ENCODE peak calls at places on chromosome 4, in ten cellular contexts. D is GM13976; S is astrocyte of the spinal cord; N is CD4-positive, alpha-beta T cell; P is Peyer's patch; I is NB4; H is foreskin keratinocyte; C is endodermal cell; W is HFF-Myc; F is pancreas. J is an unnamed sample.

GRCh38 chr4:107987916-107988762 is 1.6 kb upstream of the HADH start:
- DNase-seq in H (peak), P (no peak), D (no peak), W (no peak), C (no peak), I (no peak), S (no peak), F (no peak), N (no peak), J (no peak)

GRCh38 chr4:176359590-176359989 is 39.8 kb downstream of the SPCS3 start:
- DNase-seq in F (no peak), W (peak), C (no peak), S (peak), H (no peak), I (no peak), D (no peak), N (no peak), P (no peak), J (no peak)

GRCh38 chr4:145557720-145558119 is 61.5 kb upstream of the MMAA start:
- DNase-seq in P (peak), C (peak), N (peak), W (peak), F (peak), D (peak), H (peak), S (peak), I (peak), J (peak)

GRCh38 chr4:65645185-65645584 is 25.1 kb downstream of the EPHA5 start:
- DNase-seq in I (no peak), D (no peak), C (no peak), S (no peak), N (no peak), H (peak), W (no peak), F (no peak), P (no peak), J (no peak)

GRCh38 chr4:66974665-66975064 is 570.6 kb downstream of the CENPC start:
- DNase-seq in S (no peak), P (no peak), N (no peak), W (no peak), I (no peak), D (no peak), F (no peak), C (no peak), H (peak), J (no peak)

GRCh38 chr4:82403725-82404124 is 26.5 kb downstream of the HNRNPDL start:
- DNase-seq in W (no peak), C (no peak), P (no peak), I (no peak), S (no peak), F (no peak), H (no peak), D (no peak), N (no peak), J (no peak)

GRCh38 chr4:52250124-52250523 is 199.0 kb downstream of the SPATA18 start:
- DNase-seq in H (no peak), D (no peak), C (no peak), N (no peak), F (no peak), P (no peak), W (no peak), S (peak), I (peak), J (no peak)

GRCh38 chr4:138275946-138276621 is 33.9 kb upstream of the SLC7A11 start:
- DNase-seq in S (peak), I (no peak), F (no peak), W (peak), P (no peak), H (peak), N (no peak), D (no peak), C (no peak), J (no peak)

GRCh38 chr4:56619160-56619559 is 61.9 kb downstream of the HOPX start:
- DNase-seq in P (no peak), C (no peak), F (no peak), N (no peak), D (no peak), S (peak), W (no peak), I (peak), H (peak), J (no peak)

GRCh38 chr4:87122252-87122651 is 98.2 kb downstream of the KLHL8 start:
- DNase-seq in F (no peak), P (no peak), N (no peak), W (no peak), S (no peak), C (no peak), D (no peak), I (peak), H (peak), J (no peak)

GRCh38 chr4:2787230-2788100 is 5.4 kb upstream of the SH3BP2 start:
- DNase-seq in W (no peak), S (no peak), C (peak), N (no peak), D (peak), P (peak), H (no peak), I (peak), F (no peak), J (peak)

GRCh38 chr4:173426064-173426463 is 27.1 kb upstream of the SCRG1 start:
- DNase-seq in S (no peak), W (no peak), D (no peak), P (peak), F (no peak), H (no peak), N (no peak), I (no peak), C (no peak), J (no peak)

GRCh38 chr4:96729641-96730040 is 889.7 kb downstream of the PDHA2 start:
- DNase-seq in C (no peak), H (no peak), I (no peak), D (no peak), P (no peak), W (no peak), F (no peak), N (no peak), S (peak), J (no peak)

GRCh38 chr4:99207911-99208718 is 10.9 kb downstream of the ADH6 start:
- DNase-seq in P (no peak), H (no peak), S (peak), D (no peak), C (no peak), I (no peak), W (no peak), F (no peak), N (no peak), J (no peak)

GRCh38 chr4:5157721-5158390 is 106.6 kb downstream of the STK32B start:
- DNase-seq in C (no peak), P (no peak), I (no peak), H (no peak), F (no peak), D (no peak), S (no peak), W (no peak), N (no peak), J (no peak)

GRCh38 chr4:912548-913279 is 19.4 kb downstream of the GAK start:
- DNase-seq in F (no peak), I (no peak), W (no peak), S (peak), D (no peak), P (no peak), N (no peak), C (no peak), H (no peak), J (no peak)

GRCh38 chr4:89878611-89879010 is 16.0 kb upstream of the MMRN1 start:
- DNase-seq in D (no peak), W (no peak), C (no peak), I (peak), F (no peak), H (no peak), S (no peak), N (no peak), P (no peak), J (no peak)

GRCh38 chr4:40562681-40563080 is 67.0 kb downstream of the RBM47 start:
- DNase-seq in H (no peak), I (peak), C (no peak), F (no peak), W (no peak), N (no peak), D (no peak), S (no peak), P (no peak), J (no peak)

GRCh38 chr4:119041951-119042560 is 93.6 kb upstream of the MYOZ2 start:
- DNase-seq in H (peak), C (peak), I (peak), N (peak), S (peak), F (no peak), D (peak), P (peak), W (peak), J (peak)

GRCh38 chr4:82431026-82431745 is 796 bp downstream of the ENOPH1 start:
- DNase-seq in H (no peak), I (peak), S (no peak), D (peak), W (no peak), F (peak), P (peak), C (peak), N (peak), J (peak)

GRCh38 chr4:184359905-184360304 is 114.4 kb downstream of the IRF2 start:
- DNase-seq in F (no peak), N (no peak), W (no peak), H (no peak), I (no peak), D (no peak), C (peak), S (no peak), P (no peak), J (no peak)

GRCh38 chr4:128649161-128649560 is 160.3 kb upstream of the JADE1 start:
- DNase-seq in H (no peak), F (no peak), S (no peak), D (no peak), N (no peak), C (no peak), P (no peak), W (no peak), I (no peak), J (no peak)

GRCh38 chr4:108851346-108851745 is 88.5 kb upstream of the ETNPPL start:
- DNase-seq in H (no peak), I (no peak), D (no peak), P (no peak), S (no peak), W (no peak), N (no peak), F (no peak), C (no peak), J (no peak)

GRCh38 chr4:181684310-181684709 is 558.9 kb upstream of the TENM3 start:
- DNase-seq in P (no peak), H (no peak), S (peak), I (no peak), D (no peak), F (no peak), W (no peak), N (no peak), C (no peak), J (no peak)

GRCh38 chr4:78754872-78755271 is 21.3 kb upstream of the BMP2K start:
- DNase-seq in N (no peak), F (no peak), S (no peak), H (peak), D (no peak), I (no peak), P (no peak), W (no peak), C (no peak), J (no peak)
- TF ChIP-seq CTCF in N (no peak), F (no peak), S (no peak), H (no peak), D (no peak), I (no peak), P (no peak), W (no peak), C (no peak), J (no peak)

GRCh38 chr4:8015512-8015911 is 75.9 kb upstream of the AFAP1 start:
- DNase-seq in W (no peak), N (no peak), D (no peak), C (no peak), F (no peak), I (no peak), H (no peak), P (no peak), S (peak), J (no peak)
- TF ChIP-seq CTCF in W (peak), N (no peak), D (peak), C (peak), F (no peak), I (peak), H (peak), P (no peak), S (peak), J (peak)

DNA sequence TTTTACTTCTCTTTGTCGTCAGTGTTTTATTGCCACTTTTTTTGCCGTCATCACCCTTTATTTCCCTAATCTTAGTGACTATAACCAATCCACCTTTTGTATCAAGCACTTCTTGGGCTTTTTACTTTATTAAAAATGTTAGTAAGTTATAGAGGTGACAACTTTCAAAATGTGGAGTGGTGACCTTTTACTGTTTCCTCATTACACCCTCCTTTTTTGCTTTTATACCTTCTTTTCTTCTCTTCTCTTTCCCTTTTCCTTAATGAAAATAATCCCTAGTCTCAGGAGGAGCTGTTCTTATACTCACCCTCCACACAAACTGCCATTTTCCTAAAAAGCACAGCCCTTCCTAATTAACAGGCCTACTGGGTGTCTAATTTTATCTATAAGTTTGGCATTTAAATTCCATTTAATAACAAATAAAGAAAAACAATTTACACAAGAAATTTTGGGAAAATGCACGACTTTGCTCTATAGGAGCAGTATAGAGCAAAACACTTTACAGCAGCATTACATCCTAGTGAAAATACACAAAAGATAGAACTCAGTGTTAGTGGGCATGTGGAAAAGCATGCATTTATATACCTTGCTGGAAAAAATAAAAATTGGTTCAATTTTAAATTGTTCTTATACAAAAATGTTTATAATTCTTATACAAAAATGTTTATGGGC is 27.3 kb downstream of the BBS12 start:
- DNase-seq in H (no peak), N (no peak), D (no peak), C (no peak), F (no peak), I (no peak), W (no peak), P (no peak), S (peak), J (no peak)
- TF ChIP-seq CTCF in H (peak), N (no peak), D (no peak), C (peak), F (no peak), I (no peak), W (peak), P (no peak), S (peak), J (no peak)

GRCh38 chr4:23035521-23036056 is 342.9 kb downstream of the GBA3 start:
- DNase-seq in S (no peak), F (no peak), W (no peak), I (no peak), H (no peak), N (no peak), P (no peak), D (no peak), C (no peak), J (no peak)
- TF ChIP-seq CTCF in S (no peak), F (no peak), W (no peak), I (no peak), H (no peak), N (no peak), P (no peak), D (no peak), C (no peak), J (no peak)

GRCh38 chr4:125072269-125072668 is 242.5 kb upstream of the FAT4 start:
- DNase-seq in D (no peak), P (no peak), W (no peak), C (no peak), H (no peak), S (no peak), F (no peak), N (no peak), I (no peak), J (no peak)
- TF ChIP-seq CTCF in D (no peak), P (no peak), W (no peak), C (no peak), H (no peak), S (no peak), F (no peak), N (no peak), I (no peak), J (no peak)

GRCh38 chr4:11216520-11216919 is 212.2 kb downstream of the HS3ST1 start:
- DNase-seq in N (no peak), S (no peak), D (no peak), W (no peak), I (no peak), C (no peak), P (no peak), F (no peak), H (no peak), J (no peak)

GRCh38 chr4:11214281-11214680 is 214.4 kb downstream of the HS3ST1 start:
- DNase-seq in P (no peak), F (no peak), S (no peak), H (no peak), I (no peak), N (no peak), C (no peak), W (no peak), D (no peak), J (no peak)

GRCh38 chr4:11223261-11223660 is 205.4 kb downstream of the HS3ST1 start:
- DNase-seq in W (no peak), C (no peak), N (no peak), D (no peak), P (no peak), H (no peak), F (no peak), I (no peak), S (peak), J (no peak)

GRCh38 chr4:11218692-11219091 is 210.0 kb downstream of the HS3ST1 start:
- DNase-seq in F (no peak), C (no peak), D (no peak), I (peak), P (no peak), S (no peak), W (no peak), H (no peak), N (no peak), J (no peak)
- TF ChIP-seq CTCF in F (no peak), C (peak), D (no peak), I (peak), P (no peak), S (no peak), W (no peak), H (no peak), N (no peak), J (no peak)

GRCh38 chr4:78200004-78200403 is 142.9 kb downstream of the FRAS1 start:
- DNase-seq in H (no peak), I (no peak), F (no peak), D (no peak), N (no peak), P (no peak), S (no peak), W (no peak), C (no peak), J (no peak)
- TF ChIP-seq CTCF in H (no peak), I (no peak), F (no peak), D (no peak), N (no peak), P (no peak), S (no peak), W (no peak), C (no peak), J (no peak)

J was measured in activated CD8-positive, alpha-beta T cell treated with anti-CD3 and anti-CD28 coated beads for 36 hours.